ENCODE peak calls at places on chromosomes 11 and 22, in five cellular contexts. D is fibroblast of pulmonary artery; B is H54; Z is ecto neural progenitor cell; W is activated T-cell treated with anti-CD3 and anti-CD28 coated beads, Interleukin-2, amount 50 U/mL, for 24 hours. K is an unnamed sample.

GRCh38 chr11:71442880-71443279 is 5.3 kb downstream of the DHCR7 start:
- DNase-seq in D (no peak), B (no peak), Z (no peak), W (no peak), K (peak)

GRCh38 chr11:70415176-70415575 is 16.8 kb downstream of the CTTN start:
- DNase-seq in D (peak), B (peak), Z (no peak), W (no peak), K (no peak)

GRCh38 chr11:102269927-102270326 is 47.4 kb upstream of the BIRC3 start:
- DNase-seq in D (peak), B (peak), Z (no peak), W (no peak), K (no peak)

GRCh38 chr11:133898770-133899115 is 53.4 kb upstream of the SPATA19 start:
- DNase-seq in D (no peak), B (no peak), Z (no peak), W (peak), K (no peak)

GRCh38 chr11:119982517-119983239 is 155.2 kb downstream of the TRIM29 start:
- DNase-seq in D (peak), B (no peak), Z (no peak), W (no peak), K (no peak)

GRCh38 chr11:122095950-122096942 is 19.8 kb downstream of the BLID start:
- DNase-seq in D (peak), B (no peak), Z (no peak), W (no peak), K (no peak)

GRCh38 chr22:37777122-37777687 is 30.5 kb upstream of the GCAT start:
- DNase-seq in D (peak), B (peak), Z (no peak), W (no peak), K (no peak)

GRCh38 chr22:28358244-28358777 is 321.3 kb downstream of the TTC28 start:
- DNase-seq in D (no peak), B (no peak), Z (no peak), W (no peak), K (no peak)

GRCh38 chr22:36577019-36577418 is 48.1 kb upstream of the EIF3D start:
- DNase-seq in D (peak), B (peak), Z (no peak), W (no peak), K (no peak)

GRCh38 chr11:47590026-47590861 is 3.8 kb downstream of the FAM180B start:
- DNase-seq in D (no peak), B (no peak), Z (no peak), W (no peak), K (no peak)

GRCh38 chr11:7904910-7905309 is 26.2 kb downstream of the OR10A6 start:
- DNase-seq in D (peak), B (no peak), Z (no peak), W (no peak), K (no peak)

K was measured in Right ventricle myocardium superior.